ENCODE peak calls at places on chromosomes 5 and 9, in four cellular contexts. K, G, Y and I are unnamed samples.

GRCh38 chr9:137458194-137459146 is 664 bp downstream of the NSMF start:
- DNase-seq in K (no peak), G (no peak), Y (no peak), I (no peak)

GRCh38 chr9:96554801-96555566 is 64.7 kb downstream of the CDC14B start:
- DNase-seq in Y (no peak), G (no peak), K (no peak), I (no peak)

GRCh38 chr9:3662671-3663070 is 136.9 kb upstream of the RFX3 start:
- DNase-seq in Y (no peak), G (no peak), K (no peak), I (no peak)

GRCh38 chr9:3240651-3241268 is 285.0 kb downstream of the RFX3 start:
- DNase-seq in K (peak; percentile 35), Y (peak; percentile 9), G (peak; percentile 60), I (peak; percentile 40)

GRCh38 chr9:130334915-130335314 is 69.4 kb downstream of the HMCN2 start:
- DNase-seq in K (no peak), G (no peak), Y (no peak), I (no peak)

GRCh38 chr5:170312666-170313065 is 15.1 kb upstream of the LCP2 start:
- DNase-seq in G (no peak), K (no peak), Y (no peak), I (no peak)

GRCh38 chr5:149088686-149089085 is 25.8 kb upstream of the SH3TC2 start:
- DNase-seq in G (no peak), K (no peak), Y (no peak), I (no peak)

GRCh38 chr5:128778474-128778873 is 186.8 kb upstream of the SLC27A6 start:
- DNase-seq in Y (no peak), K (no peak), G (no peak), I (no peak)

GRCh38 chr9:4678679-4679267 is 596 bp upstream of the CDC37L1 start:
- DNase-seq in K (no peak), Y (no peak), G (peak; percentile 41), I (no peak)

GRCh38 chr5:38441730-38442573 is 114.5 kb downstream of the LIFR start:
- DNase-seq in Y (peak; percentile 88), K (peak; percentile 33), G (peak; percentile 87), I (peak; percentile 87)
- TF ChIP-seq FOXK2 in Y (no peak), K (no peak), G (no peak), I (no peak)

GRCh38 chr9:80231847-80232246 is 660.1 kb downstream of the TLE4 start:
- DNase-seq in K (no peak), G (no peak), Y (no peak), I (no peak)
- TF ChIP-seq FOXK2 in K (no peak), G (no peak), Y (no peak), I (no peak)

DNA sequence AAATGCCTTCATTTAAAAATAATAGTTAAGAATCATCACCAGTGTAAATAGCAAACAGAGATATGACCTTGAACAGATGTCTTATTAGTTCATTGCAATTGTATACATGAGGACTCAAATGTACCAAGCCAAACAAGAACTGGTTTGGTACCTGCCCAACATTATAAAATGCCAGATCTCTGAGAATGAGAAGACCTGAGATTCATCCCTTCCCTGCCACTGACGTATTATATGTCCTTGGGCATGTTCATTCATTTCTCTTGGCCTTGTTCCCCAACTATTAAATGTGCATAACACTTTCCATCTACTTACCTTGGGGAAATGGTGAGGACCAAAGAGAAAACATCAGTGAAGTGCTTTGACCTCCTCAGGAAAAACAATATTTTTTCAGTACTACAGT is 33.6 kb upstream of the ERBIN start:
- DNase-seq in K (no peak), G (no peak), Y (no peak), I (no peak)
- TF ChIP-seq FOXK2 in K (no peak), G (no peak), Y (no peak), I (no peak)

GRCh38 chr5:54719384-54720306 is 202.1 kb downstream of the SNX18 start:
- DNase-seq in G (no peak), K (no peak), Y (no peak), I (peak; percentile 37)
- TF ChIP-seq FOXK2 in G (no peak), K (no peak), Y (no peak), I (no peak)

GRCh38 chr9:79233542-79233941 is 338.2 kb upstream of the TLE4 start:
- DNase-seq in G (peak; percentile 33), Y (peak; percentile 8), K (no peak), I (peak; percentile 79)
- TF ChIP-seq FOXK2 in G (no peak), Y (no peak), K (no peak), I (no peak)

GRCh38 chr9:30673132-30673531 is 1711.3 kb upstream of the ACO1 start:
- DNase-seq in G (no peak), K (no peak), Y (no peak), I (no peak)
- TF ChIP-seq FOXK2 in G (no peak), K (no peak), Y (no peak), I (no peak)